ENCODE peak calls at places on chromosome 14, in ten cellular contexts. W, B, V, J, K, O, G, U, C and H are unnamed samples.

GRCh38 chr14:68730811-68731425 is 61.9 kb downstream of the ZFP36L1 start:
- DNase-seq in W (no peak), B (no peak), V (peak; percentile 69), J (no peak), K (no peak), O (no peak), G (no peak), U (no peak), C (no peak), H (no peak)

GRCh38 chr14:64722842-64723447 is 18.7 kb downstream of the PLEKHG3 start:
- DNase-seq in W (no peak), B (no peak), V (no peak), J (no peak), K (no peak), O (no peak), G (no peak), U (no peak), C (no peak), H (no peak)

GRCh38 chr14:78425782-78426181 is 255.6 kb downstream of the NRXN3 start:
- DNase-seq in W (no peak), B (no peak), V (no peak), J (no peak), K (no peak), O (no peak), G (no peak), U (no peak), C (no peak), H (no peak)

GRCh38 chr14:23061995-23062394 is 4.7 kb upstream of the CDH24 start:
- DNase-seq in W (peak; percentile 79), B (peak; percentile 94), V (no peak), J (peak; percentile 85), K (no peak), O (no peak), G (no peak), U (no peak), C (no peak), H (peak; percentile 82)

GRCh38 chr14:25833341-25834121 is 764.3 kb downstream of the NOVA1 start:
- DNase-seq in W (no peak), B (peak; percentile 64), V (peak; percentile 74), J (no peak), K (peak; percentile 4), O (no peak), G (no peak), U (peak; percentile 56), C (peak; percentile 35), H (no peak)

GRCh38 chr14:99908653-99909250 is 115.5 kb downstream of the EML1 start:
- DNase-seq in W (no peak), B (no peak), V (no peak), J (no peak), K (no peak), O (no peak), G (no peak), U (no peak), C (no peak), H (no peak)

GRCh38 chr14:100714205-100714781 is 12.4 kb upstream of the DLK1 start:
- DNase-seq in W (no peak), B (no peak), V (no peak), J (no peak), K (no peak), O (no peak), G (peak; percentile 5), U (no peak), C (no peak), H (no peak)

GRCh38 chr14:103528158-103528511 is 861 bp upstream of the TRMT61A start:
- DNase-seq in W (no peak), B (peak; percentile 27), V (no peak), J (no peak), K (no peak), O (no peak), G (no peak), U (no peak), C (peak; percentile 74), H (no peak)

GRCh38 chr14:97187916-97188315 is 390.7 kb downstream of the VRK1 start:
- DNase-seq in W (no peak), B (no peak), V (no peak), J (no peak), K (no peak), O (no peak), G (no peak), U (no peak), C (no peak), H (no peak)

GRCh38 chr14:97179573-97179972 is 382.4 kb downstream of the VRK1 start:
- DNase-seq in W (no peak), B (no peak), V (no peak), J (no peak), K (no peak), O (no peak), G (peak; percentile 81), U (no peak), C (no peak), H (no peak)

GRCh38 chr14:97180304-97181200 is 383.4 kb downstream of the VRK1 start:
- DNase-seq in W (no peak), B (no peak), V (no peak), J (no peak), K (peak; percentile 38), O (no peak), G (peak; percentile 40), U (no peak), C (no peak), H (no peak)

DNA sequence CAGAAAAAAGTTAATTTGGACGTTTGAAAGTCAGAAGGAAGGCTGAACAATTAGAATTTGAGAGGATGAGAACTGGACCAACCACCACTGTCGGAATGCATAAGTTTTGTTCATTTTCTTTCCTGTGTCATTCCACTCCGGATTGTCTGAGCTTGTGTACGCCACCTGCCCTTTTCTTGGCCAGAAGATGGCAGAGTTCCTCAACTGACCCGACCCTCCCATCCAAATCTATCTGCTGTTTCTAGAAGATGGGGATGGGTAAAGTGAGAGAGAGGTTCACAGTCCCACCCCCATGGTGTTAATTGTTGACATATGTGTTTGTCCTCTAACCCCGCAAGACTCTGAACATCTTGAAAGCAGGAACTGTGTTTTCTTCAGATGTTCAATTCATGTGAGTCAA is 388.0 kb downstream of the VRK1 start:
- DNase-seq in W (no peak), B (no peak), V (peak; percentile 48), J (no peak), K (no peak), O (no peak), G (peak; percentile 61), U (no peak), C (no peak), H (no peak)
- TF ChIP-seq CTCF in W (no peak), B (no peak), V (peak; percentile 83), J (no peak), K (peak; percentile 36), O (no peak), G (peak; percentile 52), U (no peak), C (peak; percentile 63), H (no peak)

GRCh38 chr14:28773917-28774691 is 7.5 kb downstream of the FOXG1 start:
- DNase-seq in W (no peak), B (peak; percentile 64), V (peak; percentile 94), J (no peak), K (peak; percentile 43), O (no peak), G (peak; percentile 55), U (peak; percentile 63), C (peak; percentile 89), H (no peak)
- TF ChIP-seq CTCF in W (no peak), B (peak; percentile 64), V (peak; percentile 92), J (no peak), K (peak; percentile 55), O (no peak), G (peak; percentile 50), U (peak; percentile 67), C (peak; percentile 97), H (no peak)

GRCh38 chr14:67602995-67603545 is 3.0 kb upstream of the PIGH start:
- DNase-seq in W (no peak), B (no peak), V (no peak), J (no peak), K (no peak), O (no peak), G (peak; percentile 93), U (no peak), C (no peak), H (no peak)

GRCh38 chr14:67602071-67602470 is 2.0 kb upstream of the PIGH start:
- DNase-seq in W (no peak), B (no peak), V (peak; percentile 24), J (no peak), K (no peak), O (no peak), G (peak; percentile 37), U (no peak), C (no peak), H (no peak)

DNA sequence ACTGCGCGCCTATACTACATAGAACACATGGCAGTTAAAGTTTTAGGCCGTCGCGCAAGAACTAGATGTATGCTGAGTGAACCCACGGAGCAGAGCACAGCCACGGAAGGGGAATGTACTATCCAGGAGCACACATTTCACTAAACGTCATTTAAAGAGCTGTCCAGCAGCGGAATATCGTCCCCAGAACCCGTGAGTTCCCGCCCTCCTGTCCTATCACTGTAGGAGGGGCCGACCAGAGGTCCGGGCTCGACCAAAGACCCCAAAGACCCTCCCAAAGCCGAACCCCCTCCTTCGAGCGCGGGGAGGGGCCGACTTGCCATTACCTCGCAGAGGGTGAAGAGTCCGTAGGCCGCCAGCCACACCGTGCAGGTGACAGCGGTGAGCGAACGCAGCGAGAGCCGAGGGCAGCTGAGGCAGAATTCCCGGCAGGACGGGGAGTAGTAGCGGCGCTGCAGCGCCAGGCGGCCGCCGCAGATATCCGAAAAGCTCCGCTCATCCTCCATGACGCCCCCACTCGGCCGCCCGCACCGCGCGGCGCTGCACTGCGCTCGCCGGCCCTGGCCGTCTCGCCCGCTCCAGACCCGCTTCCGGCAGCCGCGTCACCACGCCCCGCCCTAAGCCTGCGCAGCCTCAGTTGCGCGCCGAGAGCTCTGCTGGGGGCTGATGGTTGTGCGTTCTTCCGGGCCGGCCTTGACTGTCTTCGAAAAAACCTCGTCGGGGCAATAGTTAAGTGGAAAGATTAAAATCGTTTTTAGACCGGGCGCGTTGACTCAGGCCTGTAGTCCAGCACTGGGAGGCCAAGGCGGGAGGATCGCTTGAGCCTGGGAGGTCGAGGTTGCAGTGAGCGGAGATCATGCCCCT is at the start of gene PIGH:
- DNase-seq in W (peak; percentile 83), B (peak; percentile 80), V (peak; percentile 95), J (peak; percentile 94), K (peak; percentile 92), O (peak; percentile 93), G (peak; percentile 95), U (peak; percentile 85), C (peak; percentile 92), H (peak; percentile 93)
- TF ChIP-seq CTCF in W (peak; percentile 56), B (peak; percentile 58), V (peak; percentile 60), J (peak; percentile 75), K (peak; percentile 81), O (peak; percentile 82), G (peak; percentile 56), U (peak; percentile 84), C (peak; percentile 80), H (no peak)

GRCh38 chr14:32637582-32637981 is 301.1 kb upstream of the NPAS3 start:
- DNase-seq in W (no peak), B (no peak), V (no peak), J (no peak), K (no peak), O (no peak), G (no peak), U (no peak), C (no peak), H (no peak)

GRCh38 chr14:32635103-32635719 is 303.5 kb upstream of the NPAS3 start:
- DNase-seq in W (no peak), B (peak; percentile 74), V (no peak), J (no peak), K (no peak), O (no peak), G (no peak), U (no peak), C (no peak), H (no peak)

GRCh38 chr14:32633930-32634329 is 304.7 kb upstream of the NPAS3 start:
- DNase-seq in W (no peak), B (no peak), V (no peak), J (no peak), K (no peak), O (no peak), G (no peak), U (no peak), C (no peak), H (no peak)

GRCh38 chr14:32633214-32633864 is 304.2 kb downstream of the AKAP6 start:
- DNase-seq in W (no peak), B (no peak), V (no peak), J (no peak), K (no peak), O (no peak), G (no peak), U (no peak), C (peak; percentile 9), H (no peak)

GRCh38 chr14:32639208-32639607 is 299.5 kb upstream of the NPAS3 start:
- DNase-seq in W (no peak), B (no peak), V (no peak), J (no peak), K (no peak), O (no peak), G (no peak), U (no peak), C (no peak), H (no peak)
- TF ChIP-seq CTCF in W (no peak), B (no peak), V (no peak), J (no peak), K (no peak), O (no peak), G (no peak), U (no peak), C (no peak), H (no peak)